ENCODE peak calls at places on chromosome 4, in seven cellular contexts. S is H9, Y is IMR-90, B is mesenchymal stem cell, G is mesendoderm, R is H1, I is trophoblast cell. T is an unnamed sample.

GRCh38 chr4:40228497-40229365 is 31.9 kb downstream of the RHOH start:
- DNase-seq in S (peak), Y (no peak), B (peak), G (peak), R (no peak), I (peak), T (no peak)

GRCh38 chr4:1683903-1684755 is at the start of gene FAM53A:
- DNase-seq in S (peak), Y (peak), B (peak), G (peak), R (peak), I (peak), T (peak)

GRCh38 chr4:163344147-163345050 is 707 bp downstream of the NPY5R start:
- DNase-seq in S (peak), Y (no peak), B (peak), G (peak), R (no peak), I (peak), T (no peak)

GRCh38 chr4:55947912-55948725 is 626 bp upstream of the CEP135 start:
- DNase-seq in S (no peak), Y (peak), B (peak), G (peak), R (no peak), I (peak), T (no peak)

GRCh38 chr4:139768913-139769312 is 103.3 kb downstream of the MGST2 start:
- DNase-seq in S (peak), Y (no peak), B (no peak), G (peak), R (no peak), I (peak), T (no peak)

GRCh38 chr4:56958111-56958517 is 19.3 kb downstream of the NOA1 start:
- DNase-seq in S (no peak), Y (peak), B (peak), G (no peak), R (no peak), I (peak), T (no peak)

GRCh38 chr4:175891863-175892262 is 79.8 kb upstream of the GPM6A start:
- DNase-seq in S (no peak), Y (peak), B (peak), G (peak), R (no peak), I (peak), T (peak)

GRCh38 chr4:181662383-181662782 is 580.8 kb upstream of the TENM3 start:
- DNase-seq in S (no peak), Y (peak), B (no peak), G (no peak), R (no peak), I (no peak), T (peak)

GRCh38 chr4:6409381-6409780 is 63.0 kb downstream of the PPP2R2C start:
- DNase-seq in S (no peak), Y (no peak), B (no peak), G (no peak), R (no peak), I (no peak), T (no peak)

GRCh38 chr4:152038238-152038637 is 277.4 kb upstream of the GATB start:
- DNase-seq in S (no peak), Y (peak), B (peak), G (no peak), R (no peak), I (peak), T (no peak)

GRCh38 chr4:81389720-81390119 is 82.0 kb downstream of the RASGEF1B start:
- DNase-seq in S (no peak), Y (no peak), B (no peak), G (no peak), R (no peak), I (no peak), T (no peak)

GRCh38 chr4:24988776-24989175 is 42.0 kb downstream of the LGI2 start:
- DNase-seq in S (peak), Y (peak), B (peak), G (peak), R (peak), I (peak), T (no peak)

GRCh38 chr4:88828846-88829245 is 131.2 kb upstream of the NAP1L5 start:
- DNase-seq in S (no peak), Y (peak), B (no peak), G (no peak), R (no peak), I (peak), T (no peak)

GRCh38 chr4:146212781-146213180 is 1.6 kb upstream of the REELD1 start:
- DNase-seq in S (no peak), Y (peak), B (no peak), G (no peak), R (no peak), I (no peak), T (no peak)

GRCh38 chr4:135838889-135839288 is 1637.3 kb upstream of the PABPC4L start:
- DNase-seq in S (peak), Y (peak), B (peak), G (peak), R (no peak), I (peak), T (peak)

GRCh38 chr4:152316969-152317368 is 218.9 kb downstream of the FBXW7 start:
- DNase-seq in S (no peak), Y (peak), B (peak), G (no peak), R (no peak), I (no peak), T (no peak)

GRCh38 chr4:169200361-169201030 is 70.3 kb downstream of the SH3RF1 start:
- DNase-seq in S (no peak), Y (no peak), B (peak), G (peak), R (no peak), I (peak), T (no peak)

GRCh38 chr4:98662619-98663225 is 4.3 kb upstream of the TSPAN5 start:
- DNase-seq in S (peak), Y (peak), B (no peak), G (peak), R (no peak), I (no peak), T (no peak)

GRCh38 chr4:88963817-88964216 is 93.2 kb downstream of the FAM13A start:
- DNase-seq in S (no peak), Y (peak), B (peak), G (no peak), R (no peak), I (peak), T (no peak)

GRCh38 chr4:2286904-2287593 is 25.1 kb upstream of the MXD4 start:
- DNase-seq in S (peak), Y (peak), B (no peak), G (no peak), R (no peak), I (no peak), T (no peak)

GRCh38 chr4:161438096-161438495 is 725.7 kb downstream of the FSTL5 start:
- DNase-seq in S (no peak), Y (no peak), B (no peak), G (no peak), R (no peak), I (no peak), T (no peak)

GRCh38 chr4:111066001-111066400 is 443.1 kb upstream of the PITX2 start:
- DNase-seq in S (no peak), Y (peak), B (no peak), G (no peak), R (no peak), I (no peak), T (no peak)

GRCh38 chr4:109576462-109576861 is 16.4 kb downstream of the MCUB start:
- DNase-seq in S (no peak), Y (peak), B (peak), G (no peak), R (no peak), I (peak), T (no peak)

GRCh38 chr4:172547724-172548123 is 620.9 kb upstream of the GALNT7 start:
- DNase-seq in S (no peak), Y (no peak), B (peak), G (no peak), R (no peak), I (no peak), T (no peak)

GRCh38 chr4:147707892-147708672 is 23.8 kb upstream of the ARHGAP10 start:
- DNase-seq in S (no peak), Y (peak), B (peak), G (peak), R (no peak), I (peak), T (no peak)

GRCh38 chr4:167986044-167986443 is 106.3 kb upstream of the ANXA10 start:
- DNase-seq in S (no peak), Y (no peak), B (no peak), G (no peak), R (no peak), I (no peak), T (no peak)

GRCh38 chr4:83212041-83212851 is 72.4 kb downstream of the COQ2 start:
- DNase-seq in S (no peak), Y (no peak), B (no peak), G (peak), R (no peak), I (no peak), T (no peak)

GRCh38 chr4:8220661-8221446 is 21.8 kb downstream of the SH3TC1 start:
- DNase-seq in S (no peak), Y (no peak), B (peak), G (no peak), R (no peak), I (no peak), T (no peak)

GRCh38 chr4:145347684-145348083 is 134.0 kb upstream of the SMAD1 start:
- DNase-seq in S (no peak), Y (peak), B (peak), G (no peak), R (no peak), I (no peak), T (no peak)

GRCh38 chr4:41058426-41058825 is 155.9 kb downstream of the APBB2 start:
- DNase-seq in S (no peak), Y (peak), B (no peak), G (no peak), R (no peak), I (peak), T (no peak)

GRCh38 chr4:80237992-80238391 is 28.5 kb upstream of the FGF5 start:
- DNase-seq in S (no peak), Y (peak), B (peak), G (no peak), R (no peak), I (peak), T (no peak)

GRCh38 chr4:140675599-140676231 is 80.5 kb downstream of the TBC1D9 start:
- DNase-seq in S (no peak), Y (peak), B (peak), G (no peak), R (no peak), I (peak), T (no peak)

GRCh38 chr4:76401654-76402053 is 19.3 kb downstream of the CCDC158 start:
- DNase-seq in S (no peak), Y (no peak), B (no peak), G (no peak), R (no peak), I (no peak), T (no peak)
- H2BK120ac ChIP-seq in S (no peak), Y (no peak), B (no peak), G (no peak), R (no peak), I (no peak), T (no peak)

GRCh38 chr4:11232004-11232403 is 196.7 kb downstream of the HS3ST1 start:
- DNase-seq in S (no peak), Y (no peak), B (peak), G (no peak), R (no peak), I (no peak), T (no peak)
- H4K8ac ChIP-seq in S (no peak), Y (no peak), B (no peak), G (no peak), R (no peak), I (no peak), T (no peak)

DNA sequence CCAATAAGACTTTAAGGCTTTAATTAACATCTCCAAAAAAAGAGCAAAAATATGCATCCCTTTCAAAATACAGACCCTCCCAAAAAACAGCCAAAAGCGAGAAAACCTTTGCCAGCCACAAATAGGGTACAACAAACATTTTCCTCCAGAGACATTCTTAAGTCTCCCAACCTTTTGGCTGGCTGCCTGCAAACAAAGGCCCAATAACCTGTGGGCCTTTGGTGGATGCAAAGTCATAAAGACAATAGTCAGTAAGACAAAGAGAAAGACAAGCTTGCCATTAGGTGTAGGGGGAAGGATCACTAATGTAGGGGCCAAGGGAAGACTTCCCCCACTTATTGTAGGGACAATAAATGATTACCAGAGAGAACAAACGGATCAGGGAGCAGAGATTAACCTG is 215.5 kb upstream of the ZFP42 start:
- DNase-seq in S (no peak), Y (no peak), B (no peak), G (no peak), R (no peak), I (no peak), T (no peak)
- H2BK120ac ChIP-seq in S (no peak), Y (no peak), B (no peak), G (no peak), R (no peak), I (no peak), T (no peak)

DNA sequence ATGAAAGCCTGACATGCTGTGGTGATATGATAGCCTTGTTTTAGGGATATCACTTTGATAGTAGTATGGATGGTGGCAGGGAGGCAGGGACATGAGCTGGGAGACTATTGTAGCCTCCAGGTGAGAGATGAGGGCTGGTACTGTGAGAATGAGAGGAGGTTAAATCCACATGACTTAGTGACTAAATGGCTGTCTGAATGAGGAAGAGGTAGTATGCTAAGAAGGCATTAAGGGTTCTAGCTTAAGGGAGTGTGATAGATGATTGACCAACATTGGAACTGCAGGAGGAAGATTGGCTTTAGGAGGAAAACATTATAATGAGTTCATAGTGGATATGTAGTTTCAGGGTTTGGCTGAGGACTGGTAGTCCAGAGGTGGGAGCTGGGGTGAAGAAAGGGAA is 195.0 kb upstream of the ANK2 start:
- DNase-seq in S (no peak), Y (no peak), B (no peak), G (peak), R (no peak), I (no peak), T (no peak)
- H4K8ac ChIP-seq in S (no peak), Y (no peak), B (no peak), G (no peak), R (no peak), I (no peak), T (no peak)